ENCODE peak calls at places on chromosomes 13 and 19, in five cellular contexts. Q, X, E, U and D are unnamed samples.

GRCh38 chr19:40831502-40832430 is 18.5 kb downstream of the CYP2A6 start:
- DNase-seq in Q (peak), X (no peak), E (no peak), U (no peak), D (no peak)

GRCh38 chr19:5137571-5138124 is 168.7 kb downstream of the KDM4B start:
- DNase-seq in Q (no peak), X (no peak), E (no peak), U (no peak), D (no peak)

GRCh38 chr19:7142771-7143170 is 73.3 kb downstream of the ZNF557 start:
- DNase-seq in Q (no peak), X (no peak), E (no peak), U (no peak), D (no peak)

GRCh38 chr19:10961073-10961762 is 388 bp downstream of the SMARCA4 start:
- DNase-seq in Q (peak), X (peak), E (no peak), U (no peak), D (no peak)

GRCh38 chr13:80083097-80083429 is 257.9 kb downstream of the SPRY2 start:
- DNase-seq in Q (no peak), X (no peak), E (no peak), U (no peak), D (no peak)

GRCh38 chr19:10256551-10256950 is 4.5 kb downstream of the MRPL4 start:
- DNase-seq in Q (no peak), X (no peak), E (no peak), U (no peak), D (no peak)

GRCh38 chr13:24270639-24271131 is 38.7 kb upstream of the C1QTNF9 start:
- DNase-seq in Q (peak), X (peak), E (peak), U (no peak), D (peak)

GRCh38 chr19:53076984-53077383 is 26.2 kb downstream of the ZNF160 start:
- DNase-seq in Q (peak), X (no peak), E (no peak), U (no peak), D (no peak)

GRCh38 chr19:7922841-7923205 is 2.7 kb downstream of the SNAPC2 start:
- DNase-seq in Q (no peak), X (no peak), E (no peak), U (no peak), D (no peak)

GRCh38 chr19:1873524-1874473 is 10.4 kb upstream of the KLF16 start:
- DNase-seq in Q (no peak), X (peak), E (no peak), U (no peak), D (no peak)
- H3K4me3 ChIP-seq in Q (no peak), X (peak), E (no peak), U (peak), D (peak)

GRCh38 chr19:36113895-36114762 is 546 bp downstream of the POLR2I start:
- DNase-seq in Q (peak), X (peak), E (peak), U (no peak), D (peak)
- TF ChIP-seq CTCF in Q (peak), X (no peak), E (no peak), U (no peak), D (no peak)

DNA sequence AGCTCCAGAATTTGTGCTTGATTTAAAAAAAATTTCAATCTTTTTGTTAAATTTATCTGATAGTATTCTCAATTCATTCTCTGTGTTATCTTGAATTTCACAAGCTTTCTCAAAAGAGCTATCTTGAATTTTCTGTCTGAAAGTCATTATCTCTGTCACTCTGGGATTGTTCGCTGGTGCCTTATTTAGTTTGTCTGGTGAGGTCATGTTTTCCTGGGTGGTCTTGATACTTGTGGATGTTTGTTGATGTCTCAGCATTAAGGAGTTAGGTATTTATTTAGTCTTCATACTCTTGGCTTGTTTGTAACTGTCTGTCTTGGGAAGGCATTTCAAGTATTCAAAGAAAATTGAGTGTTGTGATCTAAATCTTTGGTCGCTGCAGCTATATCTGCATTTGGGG is 106.3 kb downstream of the TNFSF13B start:
- DNase-seq in Q (no peak), X (no peak), E (no peak), U (no peak), D (no peak)
- H3K4me3 ChIP-seq in Q (no peak), X (no peak), E (no peak), U (no peak), D (no peak)

DNA sequence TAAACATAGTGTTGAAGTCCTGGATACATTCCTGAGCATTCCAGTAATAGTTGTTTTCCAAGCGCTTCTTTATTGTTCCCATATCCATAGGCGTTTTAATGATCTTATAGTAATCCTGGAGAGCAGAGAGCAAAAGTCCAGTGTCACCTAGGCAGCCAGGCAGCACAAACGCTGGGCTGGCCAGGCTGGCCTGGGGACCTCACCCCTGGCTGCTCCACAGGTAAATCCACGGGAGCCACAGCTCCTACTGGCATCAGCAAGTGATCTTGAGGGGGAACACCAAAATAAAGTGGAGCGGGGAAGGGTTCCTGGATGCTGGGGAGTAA is 36.6 kb upstream of the EPHX3 start:
- DNase-seq in Q (no peak), X (no peak), E (no peak), U (no peak), D (no peak)
- TF ChIP-seq CTCF in Q (no peak), X (no peak), E (no peak), U (no peak), D (no peak)

GRCh38 chr13:50122465-50122864 is 107.2 kb downstream of the KCNRG start:
- DNase-seq in Q (no peak), X (no peak), E (no peak), U (no peak), D (no peak)

GRCh38 chr13:50123515-50123861 is 108.2 kb downstream of the KCNRG start:
- DNase-seq in Q (no peak), X (no peak), E (no peak), U (no peak), D (no peak)

GRCh38 chr13:50124536-50125305 is 109.5 kb downstream of the KCNRG start:
- DNase-seq in Q (no peak), X (peak), E (peak), U (no peak), D (peak)

GRCh38 chr13:50123862-50124535 is 108.8 kb downstream of the KCNRG start:
- DNase-seq in Q (peak), X (peak), E (peak), U (peak), D (peak)

DNA sequence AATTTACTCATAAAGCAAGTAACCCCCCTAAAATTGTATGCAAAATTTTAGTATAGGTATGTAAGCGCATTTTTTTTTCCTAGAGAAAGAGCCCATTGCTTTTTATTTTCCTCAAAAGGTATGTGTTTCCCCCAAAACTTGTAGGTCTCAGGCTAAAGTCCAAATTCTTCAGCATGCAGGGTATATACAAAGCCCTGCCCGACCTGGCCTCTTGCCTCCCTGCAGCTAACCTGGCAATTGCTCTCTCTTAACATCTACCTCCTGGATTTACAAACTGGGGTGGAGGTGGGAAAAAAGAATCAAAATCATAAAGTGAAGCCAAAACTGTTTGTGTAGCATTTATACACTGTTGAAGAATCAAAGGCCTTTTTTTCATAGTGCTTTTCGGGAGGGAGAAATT is 107.8 kb downstream of the KCNRG start:
- DNase-seq in Q (no peak), X (no peak), E (no peak), U (no peak), D (no peak)
- H3K4me3 ChIP-seq in Q (no peak), X (peak), E (peak), U (peak), D (peak)

DNA sequence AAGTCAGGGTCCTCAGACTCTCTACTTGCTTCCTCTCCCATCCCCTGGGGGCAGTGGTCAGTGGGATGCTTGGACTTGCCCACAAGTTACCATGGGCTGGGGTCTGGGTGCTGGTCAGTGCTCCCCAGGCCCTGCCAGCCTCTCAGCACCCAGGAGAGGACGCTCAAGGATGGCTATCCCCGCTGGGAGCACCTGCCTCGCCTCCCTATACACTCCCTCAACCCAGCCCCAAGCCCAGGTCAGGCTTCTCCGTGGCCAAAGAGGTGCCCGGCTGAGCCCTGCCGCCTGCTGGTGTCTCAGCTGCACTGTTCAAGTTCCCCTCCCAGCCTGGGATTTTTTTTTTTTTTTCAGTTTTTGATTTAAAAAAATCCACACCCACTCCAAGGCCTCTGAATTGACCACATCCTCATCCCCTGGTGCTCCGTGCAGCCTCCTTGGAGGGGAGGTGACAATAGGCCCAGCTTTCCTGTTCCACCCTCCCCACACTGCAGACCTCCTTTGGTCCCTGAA is 10.8 kb downstream of the F2RL3 start:
- DNase-seq in Q (peak), X (peak), E (no peak), U (no peak), D (no peak)
- TF ChIP-seq CTCF in Q (peak), X (peak), E (peak), U (peak), D (no peak)

GRCh38 chr13:114034481-114034891 is 60.6 kb upstream of the C13orf46 start:
- DNase-seq in Q (no peak), X (no peak), E (no peak), U (no peak), D (no peak)
- H3K4me3 ChIP-seq in Q (no peak), X (peak), E (no peak), U (peak), D (peak)

GRCh38 chr13:31105020-31105800 is 56.5 kb downstream of the HSPH1 start:
- DNase-seq in Q (no peak), X (no peak), E (no peak), U (no peak), D (no peak)
- TF ChIP-seq CTCF in Q (peak), X (no peak), E (no peak), U (no peak), D (no peak)